ENCODE peak calls at places on chromosomes 5 and 9, in nine cellular contexts. R, S, Y, W, H, K, F, N and I are unnamed samples.

GRCh38 chr5:151900876-151901275 is 23.8 kb downstream of the GLRA1 start:
- DNase-seq in R (no peak), S (no peak), Y (no peak), W (no peak), H (no peak), K (no peak), F (no peak), N (no peak), I (no peak)

GRCh38 chr9:131530546-131530929 is 525 bp downstream of the UCK1 start:
- DNase-seq in R (peak; percentile 73), S (peak; percentile 72), Y (peak; percentile 29), W (no peak), H (peak; percentile 84), K (peak; percentile 75), F (peak; percentile 45), N (peak; percentile 52), I (peak; percentile 33)

GRCh38 chr5:140795259-140795641 is 598 bp downstream of the PCDHA2 start:
- DNase-seq in R (peak; percentile 26), S (peak; percentile 54), Y (no peak), W (no peak), H (no peak), K (peak; percentile 50), F (peak; percentile 25), N (peak; percentile 85), I (no peak)

GRCh38 chr9:119036969-119037368 is 332.3 kb downstream of the BRINP1 start:
- DNase-seq in R (no peak), S (no peak), Y (no peak), W (no peak), H (no peak), K (peak; percentile 9), F (no peak), N (no peak), I (no peak)

GRCh38 chr9:128687453-128687852 is 1.6 kb upstream of the SET start:
- DNase-seq in R (no peak), S (no peak), Y (no peak), W (no peak), H (no peak), K (no peak), F (no peak), N (no peak), I (no peak)

GRCh38 chr5:115884704-115885103 is 43.0 kb downstream of the AP3S1 start:
- DNase-seq in R (no peak), S (no peak), Y (no peak), W (no peak), H (no peak), K (no peak), F (no peak), N (no peak), I (no peak)

GRCh38 chr9:19156026-19156474 is 28.8 kb upstream of the PLIN2 start:
- DNase-seq in R (no peak), S (no peak), Y (no peak), W (no peak), H (no peak), K (no peak), F (no peak), N (no peak), I (peak; percentile 3)

GRCh38 chr5:107282061-107282460 is 388.7 kb downstream of the EFNA5 start:
- DNase-seq in R (no peak), S (no peak), Y (no peak), W (no peak), H (no peak), K (no peak), F (no peak), N (no peak), I (peak; percentile 30)

GRCh38 chr9:121683652-121684051 is 32.2 kb downstream of the DAB2IP start:
- DNase-seq in R (no peak), S (no peak), Y (no peak), W (no peak), H (no peak), K (no peak), F (no peak), N (no peak), I (no peak)

GRCh38 chr9:121682926-121683485 is 31.6 kb downstream of the DAB2IP start:
- DNase-seq in R (no peak), S (no peak), Y (no peak), W (no peak), H (no peak), K (no peak), F (no peak), N (no peak), I (no peak)

GRCh38 chr9:121685795-121686377 is 34.5 kb downstream of the DAB2IP start:
- DNase-seq in R (no peak), S (no peak), Y (no peak), W (no peak), H (no peak), K (no peak), F (no peak), N (no peak), I (no peak)

GRCh38 chr9:121685146-121685794 is 33.8 kb downstream of the DAB2IP start:
- DNase-seq in R (no peak), S (no peak), Y (no peak), W (no peak), H (no peak), K (no peak), F (no peak), N (no peak), I (no peak)

DNA sequence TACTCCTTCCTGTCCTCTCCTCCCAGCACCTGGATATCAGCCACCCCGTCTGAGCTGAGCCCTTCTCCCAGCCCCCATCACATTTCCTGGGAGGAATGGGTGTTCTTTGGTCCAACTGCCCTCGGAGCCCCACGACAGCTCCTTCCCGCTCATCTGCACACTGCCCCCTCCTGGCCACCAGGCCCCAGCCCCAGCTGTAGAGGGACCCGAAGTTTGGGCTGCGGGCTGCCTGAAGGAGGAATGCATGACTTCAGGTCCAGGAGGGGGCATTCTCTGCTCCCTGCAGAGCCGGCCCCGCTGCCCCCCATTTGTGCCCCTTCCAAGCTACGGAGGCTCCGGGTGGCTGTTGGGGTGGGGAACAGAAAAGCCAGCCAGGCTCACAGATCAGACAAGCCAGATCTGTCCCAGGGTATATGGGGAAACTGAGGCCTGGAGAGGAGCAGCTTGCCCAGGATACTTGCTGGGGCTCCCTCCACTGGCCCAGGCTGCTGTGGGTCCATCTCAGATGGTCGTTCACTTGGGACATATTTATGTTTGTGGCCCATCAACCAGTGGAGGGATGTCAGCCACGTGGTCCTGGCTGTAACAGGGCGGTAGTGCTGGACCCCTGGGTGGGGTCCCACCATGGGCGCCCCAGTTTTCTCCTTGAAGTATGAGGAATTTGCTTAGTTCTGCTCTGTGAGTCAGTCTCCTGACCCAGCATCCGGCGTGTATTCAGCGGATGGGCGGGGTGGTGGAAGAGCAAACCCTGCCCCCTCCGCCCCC is 33.1 kb downstream of the DAB2IP start:
- DNase-seq in R (peak; percentile 53), S (peak; percentile 54), Y (peak; percentile 44), W (no peak), H (peak; percentile 72), K (peak; percentile 73), F (peak; percentile 37), N (peak; percentile 90), I (peak; percentile 37)
- TF ChIP-seq EZH2phosphoT487 in R (no peak), S (no peak), Y (no peak), W (no peak), H (no peak), K (no peak), F (no peak), N (no peak), I (no peak)

GRCh38 chr9:86022687-86023266 is 76.6 kb downstream of the GOLM1 start:
- DNase-seq in R (no peak), S (no peak), Y (no peak), W (no peak), H (no peak), K (no peak), F (peak; percentile 17), N (no peak), I (no peak)
- H3K4me1 ChIP-seq in R (no peaks in the 10 kb centered on the region), S (no peaks in the 10 kb centered on the region), Y (no peaks in the 10 kb centered on the region), W (no peaks in the 10 kb centered on the region), H (no peaks in the 10 kb centered on the region), K (peaks cover 3% of the 10 kb centered on the region), F (peaks cover 5% of the 10 kb centered on the region), N (no peaks in the 10 kb centered on the region), I (no peaks in the 10 kb centered on the region)

GRCh38 chr5:7396169-7397004 is 449 bp downstream of the ADCY2 start:
- DNase-seq in R (peak; percentile 50), S (peak; percentile 41), Y (no peak), W (no peak), H (peak; percentile 27), K (peak; percentile 65), F (peak; percentile 9), N (peak; percentile 47), I (peak; percentile 9)
- H3K4me2 ChIP-seq in R (peak overlapping the region; percentile 66), S (peak overlapping the region; percentile 88), Y (no peak overlapping the region), W (no peak overlapping the region), H (peak overlapping the region; percentile 3), K (peak overlapping the region; percentile 98), F (peak overlapping the region; percentile 50), N (peak overlapping the region; percentile 81), I (peak overlapping the region; percentile 18)

GRCh38 chr9:121262450-121262849 is 5.5 kb upstream of the GSN start:
- DNase-seq in R (peak; percentile 56), S (no peak), Y (no peak), W (no peak), H (no peak), K (no peak), F (no peak), N (no peak), I (no peak)
- TF ChIP-seq EZH2phosphoT487 in R (no peak), S (no peak), Y (no peak), W (no peak), H (no peak), K (no peak), F (no peak), N (no peak), I (no peak)

GRCh38 chr5:124921694-124922093 is 175.3 kb upstream of the ZNF608 start:
- DNase-seq in R (no peak), S (no peak), Y (no peak), W (no peak), H (no peak), K (no peak), F (no peak), N (no peak), I (peak; percentile 34)
- H3K4me1 ChIP-seq in R (no peaks in the 10 kb centered on the region), S (peaks cover 15% of the 10 kb centered on the region), Y (peaks cover 60% of the 10 kb centered on the region), W (no peaks in the 10 kb centered on the region), H (no peaks in the 10 kb centered on the region), K (peaks cover 61% of the 10 kb centered on the region), F (peaks cover 28% of the 10 kb centered on the region), N (peaks cover 58% of the 10 kb centered on the region), I (peaks cover 7% of the 10 kb centered on the region)

DNA sequence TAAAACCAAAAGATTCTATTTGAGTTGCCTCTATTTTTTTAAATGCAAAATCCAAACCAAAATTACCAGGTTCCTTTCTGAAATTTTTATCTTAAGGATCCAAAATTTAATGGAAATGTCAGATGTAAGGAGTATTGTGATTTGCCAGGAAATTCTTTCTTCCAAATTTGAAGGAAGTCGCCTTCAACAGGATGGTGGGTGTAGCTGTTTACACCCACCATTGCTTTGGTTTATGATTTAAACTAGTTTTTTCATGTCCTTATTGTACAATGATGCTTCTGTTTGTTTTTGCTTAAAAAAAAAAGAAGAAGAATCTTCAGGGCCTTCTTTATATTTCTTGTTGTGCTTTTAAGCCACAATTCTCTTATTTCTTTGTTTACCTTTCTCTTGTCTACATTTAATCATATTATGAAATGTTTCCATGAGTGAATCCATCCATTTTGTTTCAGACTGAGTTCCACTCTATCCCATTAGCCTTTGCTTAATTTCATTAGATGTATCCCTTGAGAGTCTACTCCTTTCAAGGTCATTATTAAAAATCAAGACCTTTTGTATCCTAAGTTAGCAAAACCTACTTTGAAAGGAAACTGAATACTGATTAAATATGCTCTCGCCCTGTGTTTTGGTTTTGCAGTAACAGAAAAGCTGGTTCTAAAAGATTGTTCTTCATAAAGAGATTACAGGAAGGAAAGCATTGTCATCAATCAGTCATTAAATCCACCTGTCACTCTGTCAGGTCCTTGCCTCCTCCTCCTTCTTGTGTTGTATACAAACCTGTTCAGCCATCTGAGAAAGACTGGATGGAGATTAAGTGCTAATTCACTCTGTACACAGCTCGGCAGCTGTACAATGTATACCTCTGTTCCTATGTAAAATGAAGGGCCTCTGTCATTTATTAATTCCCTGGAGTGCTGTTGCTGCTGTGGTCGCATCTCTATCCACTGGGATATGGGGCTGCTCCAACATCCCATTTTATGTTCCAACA is 45.5 kb upstream of the SLC2A8 start:
- DNase-seq in R (no peak), S (no peak), Y (no peak), W (no peak), H (no peak), K (no peak), F (no peak), N (no peak), I (no peak)
- H3K4me2 ChIP-seq in R (no peak overlapping the region), S (no peak overlapping the region), Y (no peak overlapping the region), W (no peak overlapping the region), H (no peak overlapping the region), K (no peak overlapping the region), F (no peak overlapping the region), N (no peak overlapping the region), I (no peak overlapping the region)